ENCODE peak calls at places on chromosomes 12 and 14, in nine cellular contexts. Z, E, W, X, A, C, G, U and I are unnamed samples.

GRCh38 chr12:87848248-87848868 is 180.8 kb downstream of the C12orf50 start:
- DNase-seq in W (peak), G (peak), U (peak), E (peak), X (peak), C (no peak), A (peak), Z (no peak), I (peak)

GRCh38 chr14:74670726-74671125 is 42.2 kb downstream of the AREL1 start:
- DNase-seq in U (no peak), W (peak), A (peak), G (no peak), E (no peak), X (no peak), Z (no peak), C (no peak), I (no peak)

GRCh38 chr14:86790408-86791364 is 1202.3 kb downstream of the GALC start:
- DNase-seq in U (no peak), C (no peak), Z (no peak), E (no peak), G (no peak), W (no peak), A (no peak), X (no peak), I (no peak)

GRCh38 chr12:106195638-106196037 is 52.2 kb downstream of the CKAP4 start:
- DNase-seq in G (no peak), U (no peak), C (no peak), E (no peak), Z (no peak), W (peak), A (no peak), X (no peak), I (no peak)

GRCh38 chr14:50363734-50364113 is 33.0 kb downstream of the CDKL1 start:
- DNase-seq in X (peak), U (peak), Z (no peak), G (no peak), C (peak), E (no peak), W (peak), A (no peak), I (peak)

GRCh38 chr12:4900327-4900726 is 9.4 kb upstream of the KCNA1 start:
- DNase-seq in U (no peak), X (no peak), G (no peak), E (no peak), W (peak), A (no peak), Z (no peak), C (no peak), I (no peak)

GRCh38 chr12:92640686-92641085 is 62.1 kb upstream of the PLEKHG7 start:
- DNase-seq in A (no peak), E (no peak), W (no peak), C (no peak), U (no peak), G (no peak), X (no peak), Z (no peak), I (no peak)

GRCh38 chr12:24780969-24781368 is 167.9 kb downstream of the BCAT1 start:
- DNase-seq in E (no peak), C (no peak), X (peak), W (peak), G (no peak), A (peak), U (peak), Z (no peak), I (no peak)

GRCh38 chr14:66114071-66114470 is 372.1 kb upstream of the CCDC196 start:
- DNase-seq in G (no peak), U (no peak), C (no peak), E (no peak), W (no peak), A (no peak), Z (no peak), X (no peak), I (no peak)

DNA sequence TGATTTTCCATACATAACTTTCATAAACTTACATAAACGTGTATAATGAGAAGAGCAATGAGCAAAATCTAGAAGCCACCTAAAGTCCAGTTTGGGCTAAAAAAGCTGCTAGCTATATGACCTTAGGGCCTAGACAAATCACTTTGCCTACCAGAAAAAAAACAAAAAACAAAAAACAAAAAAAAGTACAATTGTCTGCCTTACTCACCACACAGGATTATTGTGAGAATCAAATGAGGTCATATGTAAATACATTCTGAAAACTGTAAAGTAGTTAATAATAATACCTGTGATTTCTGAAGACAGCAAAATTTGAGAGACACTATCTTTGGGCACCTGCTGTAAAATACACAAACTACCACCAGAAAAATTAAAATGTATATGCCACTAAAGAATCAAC is 4.2 kb downstream of the ATP2B1 start:
- DNase-seq in W (no peak), X (no peak), Z (no peak), C (no peak), G (no peak), U (no peak), A (no peak), E (no peak), I (no peak)
- TF ChIP-seq CTCF in W (no peak), X (no peak), Z (no peak), C (no peak), G (no peak), U (no peak), A (no peak), E (no peak), I (no peak)

DNA sequence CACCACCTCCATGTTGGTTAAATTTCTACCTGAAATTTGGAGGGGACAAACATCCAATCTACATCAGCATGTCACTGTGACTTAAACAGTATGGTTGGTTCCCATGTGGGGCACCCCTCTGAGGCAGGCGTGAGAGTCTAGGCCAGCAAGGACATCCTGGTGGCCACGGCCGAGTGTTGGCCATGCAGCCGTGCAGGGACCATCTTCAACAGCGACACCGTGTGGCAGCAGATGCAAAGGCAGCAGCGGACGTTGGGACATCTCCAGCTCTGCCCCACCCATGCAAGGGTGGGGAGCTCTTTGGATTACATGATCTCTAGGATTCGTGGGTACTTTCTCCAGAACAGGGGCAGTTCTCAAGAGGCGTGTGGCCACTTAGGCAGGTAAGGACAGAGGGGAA is 49.8 kb downstream of the NOC4L start:
- DNase-seq in X (no peak), G (no peak), E (peak), A (no peak), C (no peak), Z (no peak), W (peak), U (no peak), I (no peak)
- TF ChIP-seq CTCF in X (no peak), G (peak), E (peak), A (peak), C (no peak), Z (no peak), W (peak), U (no peak), I (no peak)

GRCh38 chr12:21248679-21249078 is 86.0 kb downstream of the SLCO1A2 start:
- DNase-seq in Z (no peak), E (no peak), U (no peak), X (peak), C (no peak), A (peak), W (peak), G (no peak), I (peak)
- TF ChIP-seq CTCF in Z (no peak), E (peak), U (no peak), X (no peak), C (no peak), A (peak), W (no peak), G (no peak), I (no peak)

GRCh38 chr12:59780605-59781135 is 184.8 kb downstream of the SLC16A7 start:
- DNase-seq in E (no peak), U (no peak), X (peak), G (no peak), A (peak), C (no peak), W (peak), Z (no peak), I (no peak)
- TF ChIP-seq CTCF in E (no peak), U (no peak), X (peak), G (peak), A (peak), C (no peak), W (peak), Z (peak), I (peak)

DNA sequence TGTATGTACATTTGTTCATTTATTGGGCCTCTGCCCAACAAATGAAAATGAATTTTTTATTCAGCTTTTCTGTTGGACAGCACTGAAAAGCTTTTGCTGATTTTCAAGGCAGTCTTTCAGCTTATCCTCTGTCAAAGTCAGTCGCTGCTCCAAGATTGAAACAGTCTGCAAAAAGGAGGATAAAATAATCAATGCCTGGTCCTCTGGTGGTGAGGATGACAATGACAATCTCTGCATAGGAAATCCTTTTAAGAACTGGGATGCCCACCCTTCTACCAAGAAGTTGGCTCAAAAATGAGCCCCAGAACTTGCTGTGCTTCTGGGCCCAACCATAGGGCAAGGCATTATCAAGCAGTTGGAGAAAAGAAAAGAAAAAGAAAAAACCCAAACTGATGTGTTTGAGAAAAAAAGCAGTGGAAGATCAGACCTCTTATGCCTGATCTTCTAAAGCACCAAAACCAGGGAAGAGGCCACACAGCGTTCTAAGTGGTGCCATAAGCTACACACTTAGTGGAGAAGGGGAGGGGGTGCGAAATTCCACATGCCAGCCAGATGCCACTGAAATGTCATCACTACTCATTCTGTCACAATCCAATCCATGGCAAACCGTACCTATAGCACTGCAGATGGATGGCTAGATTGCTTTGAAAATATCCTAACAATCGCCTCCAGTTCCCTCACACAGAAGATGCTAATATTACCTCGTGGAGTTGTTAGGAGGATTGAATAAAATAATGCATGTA is 69.0 kb upstream of the DUSP6 start:
- DNase-seq in W (no peak), Z (no peak), X (no peak), C (no peak), G (no peak), U (no peak), A (no peak), E (no peak), I (no peak)
- TF ChIP-seq CTCF in W (peak), Z (no peak), X (no peak), C (no peak), G (no peak), U (no peak), A (peak), E (no peak), I (no peak)

DNA sequence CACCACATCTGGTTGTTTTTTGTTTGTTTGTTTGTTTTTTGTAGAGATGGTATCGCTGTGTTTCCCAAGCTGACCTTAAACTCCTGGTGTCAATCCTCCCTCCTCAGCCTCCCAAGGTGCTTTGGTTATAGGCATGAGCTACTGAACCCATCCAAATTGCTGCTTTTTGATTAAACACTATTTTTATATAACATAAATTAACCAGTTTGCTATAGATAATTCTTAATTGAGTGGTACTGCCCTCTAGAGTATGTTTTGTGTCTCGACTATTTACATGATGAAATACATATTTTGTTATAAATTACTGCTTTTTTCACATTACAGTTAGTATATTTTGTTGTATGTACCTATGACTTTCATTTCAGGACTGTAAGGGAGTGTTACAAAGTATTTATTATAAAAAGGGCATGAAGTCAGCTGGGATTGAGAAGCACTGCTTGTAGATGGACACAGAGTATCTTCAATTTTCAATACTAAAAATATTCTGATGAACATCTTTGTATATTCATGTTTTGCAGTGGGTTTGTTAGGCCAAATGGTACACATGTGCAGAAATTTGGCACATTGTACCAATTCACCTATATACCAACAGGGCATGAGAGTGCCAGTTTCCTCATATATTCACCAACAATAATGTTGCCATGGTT is 14.9 kb upstream of the SCAF11 start:
- DNase-seq in X (no peak), G (no peak), A (peak), W (peak), C (no peak), U (no peak), Z (no peak), E (peak), I (no peak)
- TF ChIP-seq CTCF in X (no peak), G (peak), A (peak), W (peak), C (no peak), U (no peak), Z (peak), E (peak), I (no peak)

GRCh38 chr14:36646664-36647416 is 14.8 kb upstream of the PAX9 start:
- DNase-seq in Z (no peak), X (no peak), U (no peak), A (no peak), G (no peak), E (no peak), C (no peak), W (no peak), I (peak)
- TF ChIP-seq CTCF in Z (peak), X (no peak), U (no peak), A (no peak), G (no peak), E (no peak), C (no peak), W (no peak), I (no peak)

DNA sequence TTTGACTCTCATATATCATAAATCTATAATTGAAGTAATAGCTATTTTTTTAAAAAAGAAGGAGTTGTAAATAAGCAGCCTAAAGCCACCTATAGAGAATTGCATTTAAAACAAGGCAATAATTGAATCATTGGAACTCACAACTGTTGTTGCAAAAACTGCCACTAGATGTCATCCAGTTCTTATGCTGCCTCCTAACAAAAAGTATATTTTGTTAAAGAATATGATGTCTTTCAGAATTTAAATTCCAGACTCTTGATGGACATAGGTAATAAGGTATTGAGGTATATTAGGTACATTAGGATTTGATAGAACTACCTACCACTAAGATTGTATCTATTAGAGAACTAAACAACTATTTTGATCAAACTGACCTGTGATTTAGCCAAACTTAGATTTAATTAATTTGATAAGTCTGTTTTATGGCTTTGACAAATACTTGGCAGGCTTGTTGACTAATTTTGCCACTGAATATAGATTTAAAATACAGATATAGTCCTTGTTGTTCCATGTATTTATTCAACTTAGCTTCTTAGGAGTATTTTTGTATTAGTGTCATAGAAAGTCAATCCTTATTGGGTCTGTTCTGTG is 401.4 kb downstream of the RPL10L start:
- DNase-seq in Z (no peak), A (peak), W (peak), G (no peak), X (peak), E (peak), U (no peak), C (no peak), I (peak)
- TF ChIP-seq CTCF in Z (peak), A (peak), W (peak), G (peak), X (peak), E (peak), U (no peak), C (no peak), I (peak)